ENCODE peak calls at places on chromosomes 4 and X, in eight cellular contexts. U, E, W, N, B, Q, Z and G are unnamed samples.

GRCh38 chrX:13015536-13016236 is 28.7 kb downstream of the FAM9C start:
- DNase-seq in U (no peak), E (peak), W (no peak), N (no peak), B (no peak), Q (no peak), Z (no peak), G (no peak)

GRCh38 chrX:57929373-57929772 is 19.1 kb upstream of the ZXDA start:
- DNase-seq in U (peak), E (peak), W (peak), N (no peak), B (no peak), Q (no peak), Z (no peak), G (peak)

GRCh38 chr4:39591290-39591689 is 47.4 kb downstream of the SMIM14 start:
- DNase-seq in U (no peak), E (peak), W (peak), N (no peak), B (no peak), Q (peak), Z (no peak), G (no peak)

GRCh38 chrX:151516538-151517187 is 46.8 kb upstream of the PASD1 start:
- DNase-seq in U (no peak), E (no peak), W (no peak), N (no peak), B (no peak), Q (no peak), Z (no peak), G (no peak)

GRCh38 chrX:7132335-7133035 is 15.0 kb upstream of the STS start:
- DNase-seq in U (peak), E (peak), W (peak), N (no peak), B (peak), Q (peak), Z (peak), G (peak)

GRCh38 chr4:47641755-47642154 is 156.7 kb downstream of the ATP10D start:
- DNase-seq in U (no peak), E (peak), W (no peak), N (no peak), B (no peak), Q (no peak), Z (no peak), G (no peak)

GRCh38 chr4:152847376-152847775 is 67.6 kb downstream of the ARFIP1 start:
- DNase-seq in U (no peak), E (no peak), W (no peak), N (no peak), B (no peak), Q (no peak), Z (no peak), G (no peak)

GRCh38 chr4:176210101-176210500 is 14.7 kb upstream of the SPATA4 start:
- DNase-seq in U (no peak), E (no peak), W (no peak), N (no peak), B (no peak), Q (no peak), Z (no peak), G (no peak)

GRCh38 chr4:41024556-41025491 is 189.5 kb downstream of the APBB2 start:
- DNase-seq in U (peak), E (peak), W (no peak), N (no peak), B (no peak), Q (peak), Z (no peak), G (no peak)

GRCh38 chr4:138118270-138118669 is 123.9 kb downstream of the SLC7A11 start:
- DNase-seq in U (no peak), E (no peak), W (no peak), N (no peak), B (no peak), Q (no peak), Z (no peak), G (no peak)

GRCh38 chrX:38879631-38880220 is 78.5 kb downstream of the MID1IP1 start:
- DNase-seq in U (peak), E (no peak), W (no peak), N (peak), B (peak), Q (no peak), Z (no peak), G (peak)

GRCh38 chr4:89248879-89249281 is 58.7 kb downstream of the GPRIN3 start:
- DNase-seq in U (no peak), E (no peak), W (no peak), N (no peak), B (no peak), Q (no peak), Z (no peak), G (no peak)

GRCh38 chr4:69057620-69058409 is 38.5 kb upstream of the UGT2B7 start:
- DNase-seq in U (peak), E (peak), W (peak), N (no peak), B (no peak), Q (peak), Z (no peak), G (peak)

GRCh38 chr4:139672215-139672614 is 6.6 kb downstream of the MGST2 start:
- DNase-seq in U (no peak), E (no peak), W (no peak), N (no peak), B (no peak), Q (no peak), Z (no peak), G (no peak)

GRCh38 chr4:25076625-25077413 is 46.1 kb upstream of the LGI2 start:
- DNase-seq in U (no peak), E (no peak), W (peak), N (no peak), B (peak), Q (no peak), Z (no peak), G (no peak)

GRCh38 chr4:156830356-156830755 is 141.2 kb downstream of the PDGFC start:
- DNase-seq in U (no peak), E (peak), W (peak), N (no peak), B (no peak), Q (no peak), Z (no peak), G (no peak)

GRCh38 chrX:23493941-23494374 is 159.3 kb downstream of the PTCHD1 start:
- DNase-seq in U (peak), E (peak), W (peak), N (no peak), B (no peak), Q (peak), Z (no peak), G (no peak)

GRCh38 chrX:95703696-95704095 is 980.9 kb upstream of the DIAPH2 start:
- DNase-seq in U (no peak), E (peak), W (peak), N (no peak), B (no peak), Q (no peak), Z (no peak), G (no peak)

GRCh38 chr4:7397206-7398103 is 37.3 kb downstream of the PSAPL1 start:
- DNase-seq in U (no peak), E (no peak), W (no peak), N (no peak), B (no peak), Q (no peak), Z (no peak), G (no peak)

GRCh38 chrX:38664285-38664684 is 102.9 kb downstream of the TSPAN7 start:
- DNase-seq in U (peak), E (peak), W (peak), N (no peak), B (peak), Q (peak), Z (peak), G (no peak)

GRCh38 chrX:119189586-119189985 is 46.5 kb upstream of the PGRMC1 start:
- DNase-seq in U (no peak), E (peak), W (peak), N (peak), B (peak), Q (peak), Z (no peak), G (no peak)

GRCh38 chr4:28822163-28822562 is 1898.0 kb upstream of the PCDH7 start:
- DNase-seq in U (no peak), E (no peak), W (no peak), N (no peak), B (no peak), Q (no peak), Z (no peak), G (no peak)

GRCh38 chr4:94548571-94548970 is 96.8 kb downstream of the PDLIM5 start:
- DNase-seq in U (no peak), E (peak), W (peak), N (no peak), B (peak), Q (peak), Z (no peak), G (no peak)

GRCh38 chr4:158721680-158722079 is 1.5 kb downstream of the PPID start:
- DNase-seq in U (no peak), E (no peak), W (no peak), N (no peak), B (no peak), Q (no peak), Z (no peak), G (no peak)

GRCh38 chr4:158722291-158722916 is 792 bp downstream of the PPID start:
- DNase-seq in U (peak), E (peak), W (peak), N (no peak), B (no peak), Q (peak), Z (peak), G (no peak)

GRCh38 chr4:158728256-158728655 is 5.1 kb upstream of the PPID start:
- DNase-seq in U (no peak), E (no peak), W (no peak), N (no peak), B (no peak), Q (no peak), Z (no peak), G (no peak)

GRCh38 chr4:158722917-158723793 is at the start of gene PPID:
- DNase-seq in U (peak), E (peak), W (peak), N (peak), B (peak), Q (peak), Z (peak), G (peak)

GRCh38 chr4:158724647-158725046 is 1.5 kb upstream of the PPID start:
- DNase-seq in U (no peak), E (no peak), W (no peak), N (no peak), B (no peak), Q (no peak), Z (no peak), G (no peak)
- TF ChIP-seq CTCF in U (no peak), E (no peak), W (no peak), N (no peak), B (no peak), Q (no peak), Z (no peak), G (no peak)

GRCh38 chrX:134908235-134908834 is 82.5 kb upstream of the SMIM10 start:
- DNase-seq in U (no peak), E (peak), W (peak), N (no peak), B (no peak), Q (peak), Z (no peak), G (peak)
- TF ChIP-seq CTCF in U (no peak), E (peak), W (peak), N (no peak), B (peak), Q (peak), Z (no peak), G (no peak)

GRCh38 chr4:3401436-3402171 is 40.2 kb upstream of the HGFAC start:
- DNase-seq in U (no peak), E (no peak), W (no peak), N (no peak), B (no peak), Q (peak), Z (no peak), G (no peak)

GRCh38 chr4:3397128-3397527 is 44.6 kb upstream of the HGFAC start:
- DNase-seq in U (no peak), E (no peak), W (no peak), N (no peak), B (no peak), Q (no peak), Z (no peak), G (no peak)

GRCh38 chr4:3396611-3397010 is 45.2 kb upstream of the HGFAC start:
- DNase-seq in U (no peak), E (no peak), W (no peak), N (no peak), B (no peak), Q (no peak), Z (no peak), G (no peak)

GRCh38 chr4:3402409-3403103 is 39.2 kb upstream of the HGFAC start:
- DNase-seq in U (no peak), E (peak), W (no peak), N (no peak), B (no peak), Q (peak), Z (no peak), G (no peak)

DNA sequence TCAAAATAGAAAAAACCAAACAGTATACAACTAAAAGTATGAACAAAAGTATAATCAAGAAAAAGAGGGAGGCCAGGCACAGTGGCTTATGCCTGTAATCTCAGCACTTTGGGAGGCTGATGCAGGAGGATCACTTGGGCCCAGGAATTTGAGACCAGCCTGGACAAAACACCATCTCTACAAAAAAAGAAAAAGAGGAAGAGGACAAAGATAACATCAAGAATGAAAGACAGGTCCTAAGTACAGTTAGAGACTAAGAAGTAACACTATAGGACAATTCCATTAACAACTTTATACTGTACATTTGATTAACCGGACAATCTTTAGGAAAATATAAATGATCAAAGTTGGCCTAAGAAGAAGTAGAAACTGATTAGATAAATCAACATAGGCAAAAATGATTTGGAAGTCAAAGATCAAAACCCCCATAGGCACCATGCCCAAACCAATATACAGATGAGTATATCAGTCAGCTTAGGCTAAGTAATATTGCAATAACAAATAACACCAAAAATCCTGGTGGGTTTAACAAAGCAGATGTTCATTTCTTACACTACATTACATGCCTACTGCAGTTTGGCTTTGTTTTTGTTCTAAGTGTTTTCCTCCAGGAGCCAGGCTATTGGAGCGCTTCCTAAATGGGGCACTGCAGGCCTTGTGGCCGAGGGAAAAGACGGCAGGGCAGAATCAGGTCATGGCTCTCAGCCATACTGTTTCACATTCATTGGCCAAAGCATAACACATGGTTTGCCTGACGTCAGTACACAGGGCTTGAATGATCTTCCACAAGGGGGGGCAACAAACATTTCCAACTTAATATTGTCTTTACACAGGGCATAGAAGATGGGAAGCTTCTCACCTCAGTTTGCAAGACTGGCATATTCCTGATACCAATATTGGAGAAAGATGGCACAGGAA is 42.2 kb upstream of the HGFAC start:
- DNase-seq in U (no peak), E (peak), W (no peak), N (no peak), B (peak), Q (no peak), Z (no peak), G (no peak)
- TF ChIP-seq CTCF in U (no peak), E (peak), W (no peak), N (peak), B (peak), Q (no peak), Z (no peak), G (no peak)

DNA sequence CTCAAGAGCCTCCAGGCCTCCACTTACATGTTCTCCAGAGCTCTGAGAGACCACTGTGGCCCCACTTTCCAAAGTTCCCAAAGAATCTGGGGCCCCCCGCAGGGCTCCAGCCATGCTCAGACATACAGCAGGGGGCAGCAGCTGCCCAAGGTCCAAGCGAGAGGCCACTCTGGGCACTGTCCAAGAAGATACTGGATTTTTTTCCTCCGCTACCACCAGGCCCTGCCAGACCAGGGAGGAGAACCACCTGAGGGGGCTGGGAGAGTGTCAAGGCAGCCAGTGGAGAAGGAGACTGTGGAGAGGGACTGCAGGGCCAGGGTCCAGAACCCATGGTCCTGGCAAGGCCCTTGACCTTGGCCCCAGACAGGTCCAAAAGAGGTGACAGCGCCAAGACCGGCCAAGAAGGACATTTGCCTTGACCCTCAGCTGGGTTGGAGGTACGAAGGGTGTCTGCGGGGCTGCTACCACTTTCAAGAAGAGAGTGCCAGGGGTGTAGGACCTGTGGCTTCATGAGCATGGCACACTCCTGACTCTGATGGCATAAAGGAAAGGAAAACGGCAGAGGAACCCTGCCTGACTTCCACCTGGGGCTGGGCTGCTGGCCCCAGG is 5.3 kb downstream of the EMD start:
- DNase-seq in U (no peak), E (peak), W (peak), N (no peak), B (no peak), Q (peak), Z (no peak), G (no peak)
- TF ChIP-seq CTCF in U (no peak), E (peak), W (peak), N (peak), B (peak), Q (peak), Z (no peak), G (no peak)